ENCODE peak calls at places on chromosomes 4 and X, in nine cellular contexts. C, Q, V, R, Z, K, Y, P and L are unnamed samples.

GRCh38 chr4:186201535-186202230 is 10.3 kb downstream of the CYP4V2 start:
- DNase-seq in C (peak; percentile 42), Q (peak; percentile 74), V (no peak), R (peak; percentile 89), Z (peak; percentile 60), K (no peak), Y (peak; percentile 57), P (no peak), L (no peak)

GRCh38 chrX:1170243-1170642 is 42.2 kb downstream of the CRLF2 start:
- DNase-seq in C (no peak), Q (no peak), V (no peak), R (no peak), Z (no peak), K (no peak), Y (no peak), P (no peak), L (no peak)

GRCh38 chrX:99901091-99901490 is 509.0 kb downstream of the PCDH19 start:
- DNase-seq in C (no peak), Q (no peak), V (no peak), R (no peak), Z (no peak), K (no peak), Y (no peak), P (no peak), L (no peak)

GRCh38 chr4:27692098-27692679 is 831.5 kb downstream of the STIM2 start:
- DNase-seq in C (peak; percentile 35), Q (peak; percentile 13), V (no peak), R (peak; percentile 52), Z (peak; percentile 69), K (no peak), Y (no peak), P (peak; percentile 31), L (peak; percentile 6)

GRCh38 chrX:9340619-9341304 is 124.1 kb upstream of the TBL1X start:
- DNase-seq in C (peak; percentile 69), Q (peak; percentile 51), V (no peak), R (peak; percentile 50), Z (peak; percentile 92), K (no peak), Y (peak; percentile 36), P (no peak), L (no peak)

GRCh38 chrX:46770817-46771163 is 11.9 kb upstream of the SLC9A7 start:
- DNase-seq in C (peak; percentile 76), Q (no peak), V (peak; percentile 59), R (no peak), Z (no peak), K (peak; percentile 75), Y (no peak), P (peak; percentile 71), L (peak; percentile 52)

GRCh38 chr4:185916683-185917082 is 104.7 kb upstream of the SORBS2 start:
- DNase-seq in C (no peak), Q (no peak), V (no peak), R (no peak), Z (no peak), K (no peak), Y (no peak), P (no peak), L (no peak)

GRCh38 chrX:134525086-134525792 is 65.3 kb downstream of the HPRT1 start:
- DNase-seq in C (peak; percentile 31), Q (no peak), V (no peak), R (no peak), Z (no peak), K (no peak), Y (no peak), P (no peak), L (no peak)

GRCh38 chr4:120916937-120917336 is 5.6 kb downstream of the PRDM5 start:
- DNase-seq in C (no peak), Q (no peak), V (no peak), R (no peak), Z (no peak), K (no peak), Y (no peak), P (no peak), L (no peak)

GRCh38 chr4:42750091-42750490 is 93.2 kb upstream of the ATP8A1 start:
- DNase-seq in C (no peak), Q (peak; percentile 36), V (no peak), R (peak; percentile 28), Z (peak; percentile 52), K (no peak), Y (no peak), P (no peak), L (no peak)

GRCh38 chr4:83172371-83172770 is 57.8 kb upstream of the PLAC8 start:
- DNase-seq in C (no peak), Q (no peak), V (no peak), R (no peak), Z (no peak), K (no peak), Y (no peak), P (no peak), L (no peak)

GRCh38 chrX:123311486-123311885 is 127.4 kb downstream of the GRIA3 start:
- DNase-seq in C (no peak), Q (no peak), V (no peak), R (no peak), Z (no peak), K (no peak), Y (no peak), P (no peak), L (peak; percentile 37)

GRCh38 chrX:114611018-114611619 is 27.2 kb downstream of the HTR2C start:
- DNase-seq in C (peak; percentile 57), Q (peak; percentile 22), V (peak; percentile 7), R (peak; percentile 68), Z (peak; percentile 44), K (no peak), Y (peak; percentile 56), P (no peak), L (no peak)

GRCh38 chr4:8905773-8906667 is 34.4 kb upstream of the HMX1 start:
- DNase-seq in C (no peak), Q (no peak), V (no peak), R (no peak), Z (no peak), K (no peak), Y (no peak), P (no peak), L (no peak)

GRCh38 chr4:118942465-118942864 is 53.8 kb downstream of the SYNPO2 start:
- DNase-seq in C (peak; percentile 30), Q (no peak), V (no peak), R (no peak), Z (peak; percentile 98), K (no peak), Y (no peak), P (peak; percentile 16), L (no peak)

GRCh38 chr4:7714738-7715137 is 224.9 kb downstream of the AFAP1 start:
- DNase-seq in C (no peak), Q (no peak), V (no peak), R (no peak), Z (no peak), K (no peak), Y (no peak), P (no peak), L (no peak)

GRCh38 chr4:74318270-74318669 is 10.0 kb downstream of the EPGN start:
- DNase-seq in C (no peak), Q (no peak), V (no peak), R (no peak), Z (no peak), K (no peak), Y (no peak), P (no peak), L (no peak)

GRCh38 chr4:61200991-61201526 is 933 bp downstream of the ADGRL3 start:
- DNase-seq in C (peak; percentile 52), Q (no peak), V (no peak), R (no peak), Z (no peak), K (no peak), Y (peak; percentile 37), P (no peak), L (no peak)

DNA sequence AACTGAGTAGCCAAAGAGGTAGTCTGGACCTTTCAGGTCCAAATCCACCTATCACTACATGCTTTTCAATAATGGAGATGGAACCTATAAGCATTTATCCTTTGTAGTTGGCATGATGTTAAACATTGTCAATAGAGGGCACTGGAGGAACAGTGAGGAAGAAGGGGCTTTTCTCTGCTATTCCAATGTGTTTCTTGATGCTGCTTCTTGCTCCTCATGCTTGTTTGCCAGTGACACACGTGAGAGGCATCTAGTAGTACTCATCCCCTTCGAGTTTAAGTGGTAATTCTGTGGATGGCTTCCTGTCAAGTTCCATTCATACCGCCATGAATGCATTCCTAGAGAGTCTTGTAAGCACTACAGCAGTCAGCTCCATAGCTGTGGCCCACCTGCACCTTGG is 84.0 kb downstream of the NAA11 start:
- DNase-seq in C (peak; percentile 49), Q (no peak), V (no peak), R (no peak), Z (peak; percentile 46), K (peak; percentile 4), Y (no peak), P (no peak), L (peak; percentile 29)
- TF ChIP-seq CTCF in C (peak; percentile 23), Q (no peak), V (peak; percentile 28), R (peak; percentile 29), Z (no peak), K (no peak), Y (no peak), P (no peak), L (peak; percentile 52)

DNA sequence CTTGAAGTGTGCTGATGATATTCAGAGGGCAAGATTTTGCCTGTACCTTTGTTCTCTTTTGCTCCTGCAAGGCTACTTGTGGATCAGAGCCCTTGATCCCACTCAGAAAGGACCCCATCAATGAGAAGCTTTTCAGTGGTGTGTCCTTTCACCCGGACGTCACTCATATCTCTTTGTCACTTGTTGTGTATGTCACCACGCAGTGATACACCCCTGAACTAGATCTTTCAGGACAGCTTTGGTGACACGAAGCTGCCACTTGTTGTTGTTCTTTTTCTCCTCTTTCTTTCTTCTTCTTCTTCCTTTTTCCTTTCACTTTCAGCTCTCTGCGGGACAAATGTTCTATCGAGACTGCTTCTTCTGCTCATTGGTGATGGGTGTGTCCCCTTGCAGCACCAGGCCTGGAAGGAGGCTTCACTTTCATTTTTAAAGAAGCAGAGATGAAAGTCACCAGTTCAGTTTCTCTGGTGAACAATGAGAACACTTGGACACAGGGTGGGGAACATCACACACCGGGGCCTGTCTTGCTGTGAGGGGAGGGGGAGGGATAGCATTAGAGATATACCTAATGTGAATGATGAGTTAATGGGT is 83.6 kb downstream of the NBDY start:
- DNase-seq in C (peak; percentile 12), Q (no peak), V (no peak), R (peak; percentile 73), Z (no peak), K (no peak), Y (no peak), P (no peak), L (no peak)
- H3K4me3 ChIP-seq in C (no peak overlapping the region), Q (no peak overlapping the region), V (no peak overlapping the region), R (peak overlapping the region; percentile 34), Z (no peak overlapping the region), K (no peak overlapping the region), Y (no peak overlapping the region), P (no peak overlapping the region), L (no peak overlapping the region)

GRCh38 chr4:3765271-3766206 is 646 bp upstream of the ADRA2C start:
- DNase-seq in C (peak; percentile 61), Q (peak; percentile 61), V (no peak), R (no peak), Z (no peak), K (no peak), Y (no peak), P (peak; percentile 4), L (no peak)
- TF ChIP-seq CTCF in C (no peak), Q (peak; percentile 42), V (no peak), R (no peak), Z (no peak), K (no peak), Y (no peak), P (no peak), L (peak; percentile 18)

DNA sequence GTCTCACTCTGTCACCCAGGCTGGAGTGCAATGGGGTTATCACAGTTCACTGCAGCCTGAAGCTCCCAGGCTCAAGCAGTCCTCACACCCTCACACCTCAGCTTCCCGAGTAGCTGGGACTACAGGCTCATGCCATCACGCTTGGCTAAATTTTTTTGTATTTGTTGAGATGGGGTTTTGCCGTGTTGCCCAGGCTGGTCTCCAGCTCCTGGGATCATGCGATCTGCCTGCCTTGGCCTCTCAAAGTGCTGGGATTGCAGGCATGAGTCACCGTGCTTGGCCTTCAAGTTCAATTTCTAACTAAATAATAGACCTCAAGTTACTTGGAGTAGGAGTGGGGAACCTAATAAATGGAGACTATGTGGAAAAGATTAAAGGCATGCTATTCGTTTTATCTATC is 48.9 kb downstream of the MND1 start:
- DNase-seq in C (peak; percentile 43), Q (peak; percentile 5), V (peak; percentile 50), R (no peak), Z (no peak), K (no peak), Y (peak; percentile 52), P (no peak), L (peak; percentile 63)
- H3K4me3 ChIP-seq in C (no peak overlapping the region), Q (no peak overlapping the region), V (no peak overlapping the region), R (no peak overlapping the region), Z (no peak overlapping the region), K (no peak overlapping the region), Y (no peak overlapping the region), P (no peak overlapping the region), L (no peak overlapping the region)